ENCODE peak calls at places on chromosomes 5 and 9, in eight cellular contexts. Y, I, D, U, S, L, G and C are unnamed samples.

GRCh38 chr9:19310246-19310645 is 69.8 kb downstream of the RPS6 start:
- DNase-seq in Y (no peak), I (no peak), D (no peak), U (no peak), S (no peak), L (no peak), G (no peak), C (no peak)

GRCh38 chr5:10753178-10753577 is 7.9 kb downstream of the DAP start:
- DNase-seq in Y (no peak), I (no peak), D (no peak), U (no peak), S (no peak), L (no peak), G (no peak), C (no peak)

GRCh38 chr9:34365282-34365681 is 11.4 kb downstream of the MYORG start:
- DNase-seq in Y (no peak), I (no peak), D (no peak), U (no peak), S (no peak), L (no peak), G (no peak), C (no peak)

GRCh38 chr9:2764371-2764770 is 47.1 kb downstream of the KCNV2 start:
- DNase-seq in Y (no peak), I (no peak), D (no peak), U (no peak), S (no peak), L (peak; percentile 23), G (no peak), C (no peak)

GRCh38 chr9:117434568-117434967 is 19.7 kb upstream of the ASTN2 start:
- DNase-seq in Y (peak; percentile 75), I (no peak), D (no peak), U (no peak), S (no peak), L (no peak), G (no peak), C (no peak)

GRCh38 chr9:72041775-72042194 is 18.6 kb downstream of the C9orf57 start:
- DNase-seq in Y (no peak), I (no peak), D (no peak), U (no peak), S (no peak), L (peak; percentile 68), G (no peak), C (no peak)

GRCh38 chr5:142215915-142216681 is 107.5 kb downstream of the NDFIP1 start:
- DNase-seq in Y (no peak), I (no peak), D (no peak), U (peak; percentile 54), S (no peak), L (no peak), G (peak; percentile 66), C (peak; percentile 47)

GRCh38 chr5:126516133-126516532 is 78.9 kb downstream of the ALDH7A1 start:
- DNase-seq in Y (no peak), I (no peak), D (no peak), U (no peak), S (no peak), L (no peak), G (no peak), C (no peak)

GRCh38 chr9:113520109-113520642 is 56.6 kb downstream of the RGS3 start:
- DNase-seq in Y (no peak), I (no peak), D (no peak), U (no peak), S (no peak), L (no peak), G (no peak), C (peak; percentile 64)

GRCh38 chr5:148166550-148167283 is 1.6 kb upstream of the SPINK14 start:
- DNase-seq in Y (no peak), I (no peak), D (no peak), U (no peak), S (no peak), L (no peak), G (no peak), C (no peak)

GRCh38 chr5:168260353-168261211 is 30.9 kb upstream of the WWC1 start:
- DNase-seq in Y (no peak), I (no peak), D (no peak), U (no peak), S (no peak), L (no peak), G (no peak), C (peak; percentile 20)

GRCh38 chr9:69085523-69086283 is 50.2 kb downstream of the FXN start:
- DNase-seq in Y (peak; percentile 22), I (no peak), D (no peak), U (peak; percentile 53), S (no peak), L (no peak), G (no peak), C (no peak)

GRCh38 chr5:33936381-33937016 is at the start of gene RXFP3:
- DNase-seq in Y (peak; percentile 59), I (no peak), D (no peak), U (no peak), S (no peak), L (no peak), G (no peak), C (no peak)

GRCh38 chr5:35862126-35862525 is 5.4 kb downstream of the IL7R start:
- DNase-seq in Y (no peak), I (no peak), D (no peak), U (no peak), S (no peak), L (no peak), G (no peak), C (no peak)

GRCh38 chr5:3924990-3925389 is 329.4 kb downstream of the IRX1 start:
- DNase-seq in Y (no peak), I (no peak), D (no peak), U (no peak), S (no peak), L (no peak), G (no peak), C (no peak)

GRCh38 chr5:64229163-64229774 is 63.6 kb downstream of the RNF180 start:
- DNase-seq in Y (peak; percentile 77), I (no peak), D (no peak), U (peak; percentile 20), S (no peak), L (no peak), G (no peak), C (no peak)

GRCh38 chr5:89954901-89955300 is 454.7 kb downstream of the CETN3 start:
- DNase-seq in Y (no peak), I (no peak), D (no peak), U (no peak), S (no peak), L (no peak), G (no peak), C (no peak)

GRCh38 chr5:172178301-172179031 is 9.6 kb downstream of the STK10 start:
- DNase-seq in Y (no peak), I (peak; percentile 86), D (no peak), U (no peak), S (peak; percentile 82), L (no peak), G (no peak), C (no peak)

GRCh38 chr5:69416699-69417098 is 1.8 kb downstream of the MARVELD2 start:
- DNase-seq in Y (no peak), I (no peak), D (no peak), U (no peak), S (no peak), L (no peak), G (no peak), C (no peak)

GRCh38 chr5:69418559-69418958 is 3.6 kb downstream of the MARVELD2 start:
- DNase-seq in Y (no peak), I (no peak), D (no peak), U (no peak), S (no peak), L (no peak), G (no peak), C (no peak)

GRCh38 chr5:69414885-69415583 is at the start of gene MARVELD2:
- DNase-seq in Y (peak; percentile 97), I (peak; percentile 96), D (peak; percentile 85), U (peak; percentile 81), S (peak; percentile 90), L (no peak), G (peak; percentile 77), C (peak; percentile 94)

GRCh38 chr5:69416180-69416579 is 1.3 kb downstream of the MARVELD2 start:
- DNase-seq in Y (peak; percentile 61), I (no peak), D (no peak), U (no peak), S (no peak), L (no peak), G (no peak), C (no peak)

GRCh38 chr5:69415584-69415958 is 655 bp downstream of the MARVELD2 start:
- DNase-seq in Y (peak; percentile 51), I (peak; percentile 31), D (no peak), U (peak; percentile 5), S (no peak), L (no peak), G (peak; percentile 7), C (peak; percentile 26)
- H3K4me3 ChIP-seq in Y (peak overlapping the region; percentile 67), I (peak overlapping the region; percentile 51), D (peak overlapping the region; percentile 62), U (peak overlapping the region; percentile 97), S (peak overlapping the region; percentile 61), L (no peak overlapping the region), G (peak overlapping the region; percentile 94), C (peak overlapping the region; percentile 53)

DNA sequence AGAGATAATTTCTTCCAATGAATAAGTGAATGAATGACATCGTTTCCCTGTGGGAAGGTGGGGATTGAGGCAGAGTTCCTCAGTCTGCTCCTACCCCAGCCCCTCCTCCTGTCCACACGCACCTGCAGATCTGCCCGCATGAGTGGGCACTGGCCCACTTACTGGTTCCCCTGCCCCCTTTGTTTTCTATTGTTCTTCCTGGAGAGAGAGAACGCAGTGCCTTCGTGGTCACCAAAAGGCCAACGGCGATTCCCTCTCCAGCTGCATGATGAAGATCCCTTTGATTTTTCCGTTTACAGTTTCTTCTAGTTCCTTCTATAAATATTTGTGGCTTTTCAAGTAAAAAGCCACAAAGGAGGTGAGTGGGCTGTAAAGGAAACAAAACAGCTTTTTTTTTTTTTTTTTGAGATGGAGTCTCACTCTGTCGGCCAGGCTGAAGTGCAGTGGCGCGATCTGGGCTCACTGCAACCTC is 5.7 kb upstream of the FPGS start:
- DNase-seq in Y (no peak), I (no peak), D (no peak), U (no peak), S (no peak), L (no peak), G (no peak), C (no peak)
- TF ChIP-seq POLR2AphosphoS5 in Y (no peak), I (no peak), D (no peak), U (no peak), S (no peak), L (no peak), G (no peak), C (no peak)

GRCh38 chr9:114718801-114719221 is 36.8 kb upstream of the TEX48 start:
- DNase-seq in Y (peak; percentile 19), I (peak; percentile 59), D (no peak), U (no peak), S (no peak), L (no peak), G (peak; percentile 88), C (peak; percentile 35)
- H3K4me3 ChIP-seq in Y (no peak overlapping the region), I (no peak overlapping the region), D (no peak overlapping the region), U (no peak overlapping the region), S (no peak overlapping the region), L (no peak overlapping the region), G (no peak overlapping the region), C (no peak overlapping the region)

GRCh38 chr9:22060831-22061383 is 51.8 kb upstream of the CDKN2B start:
- DNase-seq in Y (no peak), I (no peak), D (no peak), U (no peak), S (no peak), L (no peak), G (no peak), C (no peak)
- TF ChIP-seq POLR2AphosphoS5 in Y (no peak), I (no peak), D (no peak), U (no peak), S (no peak), L (no peak), G (no peak), C (no peak)